ENCODE peak calls at places on chromosomes 6 and 20, in five cellular contexts. A, P, K, X and Y are unnamed samples.
A peak's percentile ranks its signal among the peaks of the same experiment; 100 is the strongest.

GRCh38 chr20:64176548-64177419 is 12.5 kb downstream of the MYT1 start:
- DNase-seq in X (no peak), A (no peak), P (no peak), K (no peak), Y (no peak)

GRCh38 chr20:2757001-2757400 is 43.4 kb downstream of the CPXM1 start:
- DNase-seq in A (no peak), K (no peak), X (no peak), P (no peak), Y (no peak)

GRCh38 chr6:113530769-113531168 is 326.4 kb upstream of the MARCKS start:
- DNase-seq in A (no peak), P (no peak), K (peak; percentile 69), X (no peak), Y (no peak)

GRCh38 chr6:105608711-105609374 is 206.0 kb upstream of the PREP start:
- DNase-seq in X (no peak), K (peak; percentile 67), P (no peak), A (no peak), Y (no peak)

GRCh38 chr6:30647802-30648460 is 998 bp downstream of the C6orf136 start:
- DNase-seq in P (no peak), A (no peak), X (no peak), K (no peak), Y (no peak)

GRCh38 chr6:166277021-166277420 is 31.2 kb downstream of the PRR18 start:
- DNase-seq in P (no peak), X (no peak), K (peak; percentile 15), A (no peak), Y (no peak)

GRCh38 chr6:28638915-28639314 is 113.2 kb downstream of the GPX5 start:
- DNase-seq in P (no peak), A (no peak), K (no peak), X (no peak), Y (no peak)

GRCh38 chr20:62707981-62708521 is 585 bp upstream of the NTSR1 start:
- DNase-seq in P (peak; percentile 2), A (peak; percentile 19), K (no peak), X (no peak), Y (no peak)

GRCh38 chr20:52622086-52622485 is 350.1 kb upstream of the TSHZ2 start:
- DNase-seq in A (no peak), P (no peak), X (no peak), K (no peak), Y (no peak)

GRCh38 chr6:2858678-2859324 is 17.1 kb upstream of the SERPINB1 start:
- DNase-seq in A (peak; percentile 81), P (no peak), X (no peak), K (no peak), Y (no peak)

GRCh38 chr6:45584127-45584526 is 206.4 kb upstream of the SUPT3H start:
- DNase-seq in P (no peak), A (no peak), K (no peak), X (no peak), Y (no peak)

GRCh38 chr20:63021356-63022321 is 14.9 kb upstream of the BHLHE23 start:
- DNase-seq in P (no peak), X (peak; percentile 51), A (no peak), K (no peak), Y (no peak)

GRCh38 chr6:147081210-147081609 is 123.0 kb upstream of the STXBP5 start:
- DNase-seq in K (no peak), A (no peak), X (no peak), P (no peak), Y (no peak)

GRCh38 chr20:6450841-6451240 is 316.6 kb upstream of the BMP2 start:
- DNase-seq in K (no peak), X (no peak), P (no peak), A (no peak), Y (no peak)

GRCh38 chr20:45407783-45408645 is at the start of gene DBNDD2:
- DNase-seq in K (no peak), X (no peak), A (no peak), P (no peak), Y (no peak)

GRCh38 chr20:31707994-31708744 is 14.5 kb downstream of the BCL2L1 start:
- DNase-seq in X (no peak), K (no peak), A (peak; percentile 44), P (peak; percentile 80), Y (no peak)

GRCh38 chr6:37311666-37312473 is 41.9 kb upstream of the RNF8 start:
- DNase-seq in X (no peak), A (no peak), K (peak; percentile 5), P (no peak), Y (no peak)

GRCh38 chr6:145783796-145784195 is 30.8 kb downstream of the FBXO30 start:
- DNase-seq in X (no peak), K (no peak), A (no peak), P (no peak), Y (no peak)